ENCODE peak calls at places on chromosomes 16 and 17, in six cellular contexts. C is activated CD8-positive, alpha-beta memory T cell treated with anti-CD3 and anti-CD28 coated beads for 4 hours; D is activated CD8-positive, alpha-beta T cell treated with anti-CD3 and anti-CD28 coated beads for 36 hours; R is fibroblast of lung; J is A549; Y is stimulated activated CD8-positive, alpha-beta memory T cell treated with anti-CD3 and anti-CD28 coated beads, Interleukin-7, amount 100 ng/mL, for 1 hour. U is an unnamed sample.
A peak's percentile ranks its signal among the peaks of the same experiment; 100 is the strongest.

GRCh38 chr17:39868554-39868942 is 546 bp downstream of the ZPBP2 start:
- DNase-seq in D (no peak), C (no peak), Y (no peak), R (no peak), J (no peak), U (no peak)

GRCh38 chr17:59786536-59787319 is 79.3 kb downstream of the VMP1 start:
- DNase-seq in R (peak; percentile 100), D (peak; percentile 92), C (peak; percentile 59), J (peak; percentile 100), Y (peak; percentile 34), U (peak; percentile 100)

GRCh38 chr17:7929158-7930029 is at the start of gene KCNAB3:
- DNase-seq in R (peak; percentile 69), D (peak; percentile 80), Y (no peak), C (no peak), J (peak; percentile 32), U (peak; percentile 66)

GRCh38 chr17:1011760-1012735 is 15.1 kb downstream of the TIMM22 start:
- DNase-seq in Y (no peak), C (no peak), J (no peak), R (no peak), D (no peak), U (no peak)

GRCh38 chr16:65314246-65315003 is 192.6 kb upstream of the CDH11 start:
- DNase-seq in Y (no peak), D (no peak), J (no peak), R (no peak), C (no peak), U (no peak)

GRCh38 chr16:556479-557173 is 3.6 kb upstream of the PRR35 start:
- DNase-seq in Y (no peak), R (no peak), D (no peak), J (no peak), C (no peak), U (no peak)

GRCh38 chr17:27296427-27296979 is 2.6 kb downstream of the WSB1 start:
- DNase-seq in Y (no peak), C (no peak), J (peak; percentile 56), D (no peak), R (peak; percentile 91), U (peak; percentile 24)

GRCh38 chr17:4004517-4005295 is 40.5 kb upstream of the ATP2A3 start:
- DNase-seq in C (peak; percentile 30), J (peak; percentile 56), Y (peak; percentile 14), R (peak; percentile 22), D (peak; percentile 62), U (no peak)

GRCh38 chr17:2701996-2702741 is 9.4 kb downstream of the CLUH start:
- DNase-seq in C (no peak), Y (no peak), R (no peak), D (no peak), J (no peak), U (no peak)

GRCh38 chr16:75401697-75402096 is 31.6 kb downstream of the CFDP1 start:
- DNase-seq in Y (no peak), D (no peak), J (no peak), C (no peak), R (no peak), U (no peak)

GRCh38 chr16:9053006-9053601 is 38.3 kb upstream of the HAPSTR1 start:
- DNase-seq in J (peak; percentile 95), Y (no peak), D (peak; percentile 48), C (no peak), R (peak; percentile 73), U (no peak)

GRCh38 chr17:40542562-40543411 is 22.5 kb downstream of the CCR7 start:
- DNase-seq in J (peak; percentile 100), Y (no peak), R (peak; percentile 100), D (peak; percentile 91), C (no peak), U (peak; percentile 71)

GRCh38 chr17:6474906-6475305 is 30.7 kb downstream of the PIMREG start:
- DNase-seq in J (no peak), D (no peak), R (no peak), C (no peak), Y (no peak), U (no peak)

GRCh38 chr16:54677551-54677950 is 253.1 kb upstream of the IRX5 start:
- DNase-seq in Y (no peak), D (no peak), J (no peak), C (no peak), R (no peak), U (no peak)

GRCh38 chr17:15171433-15172047 is 93.6 kb downstream of the PMP22 start:
- DNase-seq in D (peak; percentile 44), Y (no peak), J (peak; percentile 75), C (no peak), R (peak; percentile 78), U (peak; percentile 55)

GRCh38 chr16:56332464-56333079 is 92.8 kb downstream of the AMFR start:
- DNase-seq in D (peak; percentile 37), J (peak; percentile 86), R (peak; percentile 62), C (no peak), Y (no peak), U (peak; percentile 39)

GRCh38 chr16:83715217-83715920 is 92.4 kb upstream of the HSBP1 start:
- DNase-seq in R (no peak), C (no peak), Y (no peak), J (no peak), D (no peak), U (no peak)

GRCh38 chr16:82936941-82937551 is 310.3 kb downstream of the CDH13 start:
- DNase-seq in J (no peak), C (no peak), R (peak; percentile 50), D (no peak), Y (no peak), U (peak; percentile 49)

GRCh38 chr17:40331743-40332641 is 23.0 kb downstream of the RARA start:
- DNase-seq in C (no peak), J (peak; percentile 75), R (peak; percentile 82), Y (no peak), D (peak; percentile 59), U (no peak)

GRCh38 chr16:85928411-85928820 is 29.5 kb downstream of the IRF8 start:
- DNase-seq in C (no peak), Y (no peak), J (no peak), D (no peak), R (peak; percentile 56), U (peak; percentile 99)

GRCh38 chr16:22296225-22297113 is 740 bp upstream of the POLR3E start:
- DNase-seq in Y (no peak), J (no peak), D (no peak), C (no peak), R (peak; percentile 17), U (peak; percentile 28)

GRCh38 chr17:17359271-17359670 is 56.1 kb downstream of the NT5M start:
- DNase-seq in D (no peak), R (no peak), J (no peak), Y (no peak), C (no peak), U (no peak)

GRCh38 chr16:69404275-69404805 is 18.5 kb upstream of the TERF2 start:
- DNase-seq in R (peak; percentile 78), J (peak; percentile 89), D (no peak), Y (no peak), C (no peak), U (no peak)

GRCh38 chr17:82449136-82449882 is 1.2 kb downstream of the CYBC1 start:
- DNase-seq in Y (peak; percentile 54), R (no peak), D (peak; percentile 90), C (no peak), J (no peak), U (peak; percentile 83)

GRCh38 chr17:81097943-81098308 is 63.0 kb downstream of the BAIAP2 start:
- DNase-seq in Y (no peak), D (peak; percentile 55), C (no peak), J (peak; percentile 50), R (no peak), U (peak; percentile 76)

U was measured in MV-4-11.